ENCODE peak calls at places on chromosomes 1 and 21, in ten cellular contexts. V is mucosa of descending colon, B is PC-3, P is pancreas, L is cardiac fibroblast, U is astrocyte, H is GM12864, J is AG10803, G is stomach, Q is kidney. M is an unnamed sample.

GRCh38 chr1:204760350-204761134 is 75.0 kb upstream of the LRRN2 start:
- DNase-seq in U (no peak), B (peak), Q (no peak), V (no peak), G (no peak), P (no peak), H (no peak), J (no peak), L (no peak), M (peak)

GRCh38 chr1:77605246-77606026 is 77.0 kb downstream of the ZZZ3 start:
- DNase-seq in U (peak), J (peak), P (peak), Q (peak), H (no peak), V (peak), G (peak), B (no peak), L (peak), M (peak)

GRCh38 chr1:96583903-96584302 is 137.7 kb upstream of the PTBP2 start:
- DNase-seq in L (no peak), J (no peak), H (no peak), Q (no peak), V (no peak), U (no peak), P (no peak), B (no peak), G (no peak), M (no peak)

GRCh38 chr1:22767862-22768261 is 57.2 kb downstream of the EPHB2 start:
- DNase-seq in V (no peak), L (no peak), Q (no peak), H (no peak), J (no peak), B (no peak), U (no peak), G (no peak), P (no peak), M (no peak)

GRCh38 chr21:18812308-18812707 is 408.7 kb upstream of the TMPRSS15 start:
- DNase-seq in V (no peak), G (no peak), J (no peak), H (no peak), U (no peak), L (no peak), Q (no peak), P (no peak), B (no peak), M (no peak)

GRCh38 chr1:218346391-218347204 is 1.5 kb downstream of the TGFB2 start:
- DNase-seq in L (peak), U (peak), H (no peak), Q (peak), J (peak), G (no peak), B (peak), P (no peak), V (peak), M (peak)

GRCh38 chr1:58768971-58769808 is 14.7 kb downstream of the JUN start:
- DNase-seq in Q (peak), B (peak), P (peak), J (peak), L (peak), G (peak), U (no peak), H (no peak), V (peak), M (peak)

GRCh38 chr1:111873460-111873859 is 116.0 kb downstream of the KCND3 start:
- DNase-seq in P (no peak), U (no peak), H (no peak), V (no peak), L (no peak), G (no peak), Q (no peak), J (no peak), B (no peak), M (no peak)

GRCh38 chr1:192852001-192852400 is 43.2 kb downstream of the RGS2 start:
- DNase-seq in L (no peak), Q (no peak), V (no peak), G (no peak), J (no peak), P (no peak), B (no peak), U (no peak), H (no peak), M (no peak)

GRCh38 chr1:29457496-29458368 is 221.4 kb downstream of the PTPRU start:
- DNase-seq in V (no peak), B (no peak), Q (no peak), H (no peak), L (no peak), U (no peak), G (no peak), P (no peak), J (no peak), M (no peak)

GRCh38 chr1:17212487-17213121 is 7.7 kb downstream of the PADI1 start:
- DNase-seq in V (peak), J (peak), G (peak), B (no peak), L (peak), U (peak), P (no peak), Q (peak), H (no peak), M (peak)

GRCh38 chr1:110487676-110488075 is 31.3 kb downstream of the KCNA10 start:
- DNase-seq in V (no peak), Q (peak), B (no peak), L (no peak), J (no peak), P (no peak), H (no peak), U (no peak), G (peak), M (no peak)

GRCh38 chr1:110490791-110491451 is 28.1 kb downstream of the KCNA10 start:
- DNase-seq in U (no peak), G (no peak), P (no peak), J (peak), H (no peak), B (no peak), Q (peak), L (no peak), V (no peak), M (no peak)

GRCh38 chr1:110489406-110489805 is 29.6 kb downstream of the KCNA10 start:
- DNase-seq in H (no peak), L (no peak), U (no peak), B (no peak), P (no peak), Q (peak), G (no peak), J (no peak), V (no peak), M (no peak)

GRCh38 chr1:110488867-110489266 is 30.1 kb downstream of the KCNA10 start:
- DNase-seq in H (no peak), V (no peak), U (no peak), P (no peak), B (no peak), Q (no peak), L (no peak), G (no peak), J (no peak), M (no peak)

GRCh38 chr1:110489973-110490542 is 28.9 kb downstream of the KCNA10 start:
- DNase-seq in U (no peak), J (no peak), L (no peak), V (no peak), G (no peak), B (no peak), P (no peak), Q (peak), H (no peak), M (no peak)
- H3K4me3 ChIP-seq in U (no peak), J (no peak), L (no peak), V (no peak), G (no peak), B (no peak), P (no peak), Q (no peak), H (no peak), M (no peak)

DNA sequence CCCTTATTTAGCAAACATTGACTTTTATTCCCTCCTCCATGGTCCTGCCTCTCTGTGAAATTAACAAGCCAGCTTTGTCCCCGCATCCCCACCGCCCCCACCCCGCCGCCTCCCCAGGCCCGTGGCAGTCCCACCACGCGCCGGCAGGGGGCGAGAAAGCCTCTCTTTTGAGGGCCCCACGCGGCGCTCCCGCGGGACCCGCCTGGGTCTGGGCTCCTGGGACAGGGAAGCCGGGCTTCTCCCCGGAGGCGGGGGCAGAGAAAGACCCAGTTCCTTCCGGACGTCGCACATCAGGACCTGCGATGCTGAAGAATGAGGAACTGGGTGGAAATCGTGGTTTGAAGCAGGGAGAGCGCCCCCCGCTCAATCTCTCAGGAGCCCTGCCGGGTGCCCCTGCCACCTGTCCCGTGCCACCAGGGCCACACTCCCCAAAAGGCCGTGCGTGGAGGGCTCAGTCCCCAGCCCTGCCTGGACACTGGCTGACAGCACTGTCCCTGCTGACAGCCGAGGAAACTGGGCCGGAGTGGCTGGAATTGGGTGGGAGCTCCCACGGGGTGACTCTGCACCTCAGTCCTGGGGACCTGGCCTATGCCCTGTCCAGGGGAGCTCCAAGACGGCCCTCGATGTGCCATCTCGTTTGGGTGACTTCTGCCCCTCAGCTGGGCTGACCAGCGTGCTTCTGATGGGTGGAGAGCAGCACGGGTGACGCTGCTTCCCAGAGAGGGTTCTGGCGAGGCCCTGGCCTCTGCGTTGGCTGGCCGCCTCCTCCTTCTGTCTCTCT is 8.6 kb upstream of the ACTRT2 start:
- DNase-seq in G (peak), V (peak), L (no peak), J (no peak), H (no peak), B (peak), P (peak), U (no peak), Q (peak), M (no peak)
- TF ChIP-seq CTCF in G (peak), V (peak), L (peak), J (peak), H (peak), B (peak), P (peak), U (peak), Q (peak), M (no peak)

GRCh38 chr1:162672678-162673259 is 40.5 kb downstream of the DDR2 start:
- DNase-seq in G (no peak), U (no peak), V (no peak), B (peak), P (no peak), Q (no peak), L (no peak), H (no peak), J (no peak), M (peak)

GRCh38 chr1:162674018-162674608 is 41.8 kb downstream of the DDR2 start:
- DNase-seq in U (peak), L (peak), Q (no peak), G (no peak), B (peak), H (no peak), P (no peak), V (no peak), J (no peak), M (peak)

GRCh38 chr1:162671664-162672415 is 39.6 kb downstream of the DDR2 start:
- DNase-seq in H (no peak), L (no peak), J (no peak), V (no peak), P (no peak), Q (no peak), G (no peak), B (peak), U (no peak), M (no peak)

GRCh38 chr1:162666006-162666645 is 33.9 kb downstream of the DDR2 start:
- DNase-seq in J (peak), U (peak), B (no peak), P (no peak), L (no peak), V (no peak), Q (no peak), G (no peak), H (no peak), M (peak)

DNA sequence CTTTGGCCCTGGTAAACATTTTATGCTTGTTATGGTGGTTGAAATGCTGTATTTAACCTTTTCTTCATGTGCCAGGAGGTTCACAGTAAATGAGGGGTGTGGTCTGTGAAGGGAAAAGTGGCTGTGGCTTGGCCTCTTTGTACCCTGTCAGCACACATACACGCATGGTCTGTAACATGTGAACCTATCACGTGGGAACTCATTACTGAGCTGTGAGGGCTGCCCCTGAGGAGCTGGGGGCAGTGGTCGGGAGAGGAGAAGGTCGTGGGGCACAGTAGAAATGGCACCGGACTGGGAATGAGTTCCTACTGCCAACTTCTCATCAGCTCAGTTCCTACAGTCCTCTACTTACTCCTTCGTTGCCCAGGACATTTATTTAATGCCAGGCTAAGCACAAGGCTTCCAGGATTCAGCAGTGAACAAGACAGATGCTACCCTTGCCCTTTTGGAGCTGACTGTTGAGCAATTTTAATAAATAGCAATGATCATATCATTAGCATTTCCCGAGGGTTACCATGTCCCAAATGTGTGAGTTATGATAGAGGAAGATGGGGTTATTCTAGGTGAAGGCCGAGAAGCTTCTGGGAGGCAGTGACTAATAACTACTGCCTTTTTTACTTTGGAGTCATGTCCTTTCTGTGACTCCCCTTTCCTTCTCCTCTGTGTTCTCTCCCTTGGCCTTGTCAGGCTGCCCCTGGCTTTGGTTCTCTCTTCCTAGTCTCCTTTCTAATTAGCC is 38.8 kb downstream of the DDR2 start:
- DNase-seq in J (peak), U (peak), P (no peak), L (peak), B (peak), V (no peak), G (no peak), H (no peak), Q (no peak), M (peak)
- H3K4me3 ChIP-seq in J (no peak), U (no peak), P (no peak), L (no peak), B (no peak), V (no peak), G (no peak), H (no peak), Q (no peak), M (no peak)

GRCh38 chr1:75233302-75233929 is 99.2 kb downstream of the LHX8 start:
- DNase-seq in G (no peak), Q (no peak), B (peak), H (peak), P (no peak), V (no peak), U (peak), J (peak), L (peak), M (peak)
- TF ChIP-seq CTCF in G (peak), Q (peak), B (peak), H (peak), P (peak), V (no peak), U (peak), J (peak), L (peak), M (peak)

DNA sequence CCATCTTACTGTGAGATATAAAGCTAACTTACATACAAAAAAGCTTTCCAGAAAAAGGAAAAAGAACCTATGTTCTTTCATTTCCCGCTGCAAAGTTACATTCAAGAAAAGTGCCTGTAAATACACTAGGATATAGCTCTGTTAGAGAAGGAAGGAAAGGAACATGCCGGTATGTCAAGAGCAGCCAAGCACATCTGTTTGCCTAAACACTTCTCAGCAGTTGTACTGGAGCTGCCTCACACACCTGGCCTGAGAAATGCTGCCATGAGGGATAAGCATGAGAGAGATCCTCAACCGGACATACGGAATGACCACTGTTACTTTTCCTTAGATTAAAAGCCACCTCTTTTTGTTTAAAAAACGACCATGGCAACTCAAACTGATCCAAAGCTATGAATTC is 189.7 kb downstream of the RERE start:
- DNase-seq in J (no peak), G (no peak), B (no peak), V (no peak), Q (no peak), H (no peak), P (no peak), L (no peak), U (no peak), M (no peak)
- H3K4me3 ChIP-seq in J (no peak), G (no peak), B (no peak), V (no peak), Q (no peak), H (no peak), P (no peak), L (no peak), U (no peak), M (no peak)